ENCODE peak calls at places on chromosomes 11 and 22, in six cellular contexts. H is GDM1; S is activated naive CD4-positive, alpha-beta T cell treated with anti-CD3 and anti-CD28 coated beads for 36 hours; J is AG20443; L is NAMALWA; I is stimulated activated CD8-positive, alpha-beta memory T cell treated with anti-CD3 and anti-CD28 coated beads, Interleukin-4, amount 100 ng/mL, for 4 hours. C is an unnamed sample.

GRCh38 chr11:68504432-68505066 is 44.0 kb downstream of the PPP6R3 start:
- DNase-seq in H (no peak), S (no peak), J (no peak), L (no peak), I (no peak), C (no peak)

GRCh38 chr11:70619591-70619990 is 221.3 kb downstream of the CTTN start:
- DNase-seq in H (no peak), S (no peak), J (no peak), L (no peak), I (no peak), C (no peak)

GRCh38 chr11:36790450-36790849 is 192.4 kb upstream of the RAG2 start:
- DNase-seq in H (no peak), S (no peak), J (no peak), L (no peak), I (no peak), C (no peak)

GRCh38 chr22:17706451-17706900 is 67.8 kb downstream of the BID start:
- DNase-seq in H (peak; percentile 62), S (peak; percentile 67), J (peak; percentile 91), L (peak; percentile 35), I (peak; percentile 2), C (no peak)

GRCh38 chr22:48101704-48102103 is 1339.3 kb downstream of the TBC1D22A start:
- DNase-seq in H (no peak), S (no peak), J (no peak), L (no peak), I (no peak), C (no peak)

GRCh38 chr11:46293616-46294015 is 16.2 kb downstream of the CREB3L1 start:
- DNase-seq in H (no peak), S (no peak), J (peak; percentile 83), L (no peak), I (no peak), C (peak; percentile 47)

GRCh38 chr11:129853508-129854228 is 38.0 kb downstream of the TMEM45B start:
- DNase-seq in H (no peak), S (peak; percentile 84), J (no peak), L (peak; percentile 62), I (no peak), C (no peak)

GRCh38 chr11:10499452-10500262 is 41.3 kb downstream of the RNF141 start:
- DNase-seq in H (no peak), S (no peak), J (peak; percentile 5), L (no peak), I (no peak), C (no peak)

GRCh38 chr22:30883586-30884145 is 84.9 kb downstream of the MORC2 start:
- DNase-seq in H (no peak), S (no peak), J (no peak), L (no peak), I (no peak), C (no peak)

GRCh38 chr11:119108857-119109221 is 1.7 kb downstream of the C2CD2L start:
- DNase-seq in H (no peak), S (no peak), J (no peak), L (no peak), I (no peak), C (no peak)

GRCh38 chr11:97259884-97260283 is 870.1 kb downstream of the JRKL start:
- DNase-seq in H (no peak), S (no peak), J (no peak), L (peak; percentile 6), I (no peak), C (no peak)

GRCh38 chr11:97683733-97684132 is 1293.9 kb downstream of the JRKL start:
- DNase-seq in H (no peak), S (no peak), J (no peak), L (peak; percentile 10), I (no peak), C (no peak)

GRCh38 chr22:46025973-46026906 is 49.3 kb upstream of the WNT7B start:
- DNase-seq in H (no peak), S (no peak), J (no peak), L (no peak), I (no peak), C (no peak)

GRCh38 chr22:24421428-24421931 is 5.9 kb upstream of the ADORA2A start:
- DNase-seq in H (no peak), S (peak; percentile 67), J (no peak), L (peak; percentile 70), I (no peak), C (no peak)

GRCh38 chr22:36317658-36318271 is 64.8 kb downstream of the APOL1 start:
- DNase-seq in H (no peak), S (no peak), J (no peak), L (no peak), I (no peak), C (no peak)

GRCh38 chr11:80562726-80563125 is 1121.9 kb upstream of the TENM4 start:
- DNase-seq in H (no peak), S (no peak), J (no peak), L (no peak), I (no peak), C (no peak)

GRCh38 chr11:92830382-92831148 is 138.9 kb upstream of the MTNR1B start:
- DNase-seq in H (no peak), S (no peak), J (no peak), L (no peak), I (no peak), C (no peak)

C was measured in GOT3.